ENCODE peak calls at places on chromosomes 6 and 20, in nine cellular contexts. One of them, this sample, is unnamed.

GRCh38 chr6:44481765-44482164 is 94.3 kb downstream of the CDC5L start:
- DNase-seq in dorsolateral prefrontal cortex: no peak
- DNase-seq in adrenal gland: no peak
- DNase-seq in right cardiac atrium: no peak
- DNase-seq in heart left ventricle: no peak
- DNase-seq in cardiac muscle cell: no peak
- DNase-seq in mammary epithelial cell: no peak
- DNase-seq in CD4-positive, alpha-beta T cell: no peak
- DNase-seq in uterus: no peak
- DNase-seq in this sample: no peak

GRCh38 chr6:136952714-136953260 is 30.7 kb downstream of the SLC35D3 start:
- DNase-seq in mammary epithelial cell: no peak
- DNase-seq in CD4-positive, alpha-beta T cell: no peak
- DNase-seq in dorsolateral prefrontal cortex: no peak
- DNase-seq in adrenal gland: no peak
- DNase-seq in uterus: no peak
- DNase-seq in heart left ventricle: no peak
- DNase-seq in right cardiac atrium: no peak
- DNase-seq in cardiac muscle cell: no peak
- DNase-seq in this sample: no peak

GRCh38 chr6:3490622-3490980 is 33.8 kb upstream of the SLC22A23 start:
- DNase-seq in adrenal gland: no peak
- DNase-seq in uterus: no peak
- DNase-seq in right cardiac atrium: no peak
- DNase-seq in CD4-positive, alpha-beta T cell: no peak
- DNase-seq in cardiac muscle cell: no peak
- DNase-seq in mammary epithelial cell: no peak
- DNase-seq in heart left ventricle: no peak
- DNase-seq in dorsolateral prefrontal cortex: no peak
- DNase-seq in this sample: no peak

GRCh38 chr6:154766993-154767392 is 33.8 kb downstream of the SCAF8 start:
- DNase-seq in CD4-positive, alpha-beta T cell: no peak
- DNase-seq in heart left ventricle: no peak
- DNase-seq in uterus: no peak
- DNase-seq in right cardiac atrium: no peak
- DNase-seq in dorsolateral prefrontal cortex: no peak
- DNase-seq in cardiac muscle cell: peak; percentile 33
- DNase-seq in mammary epithelial cell: no peak
- DNase-seq in adrenal gland: no peak
- DNase-seq in this sample: no peak

GRCh38 chr20:59938696-59939051 is 1.4 kb downstream of the PPP1R3D start:
- DNase-seq in CD4-positive, alpha-beta T cell: no peak
- DNase-seq in dorsolateral prefrontal cortex: no peak
- DNase-seq in mammary epithelial cell: peak; percentile 11
- DNase-seq in cardiac muscle cell: no peak
- DNase-seq in adrenal gland: peak; percentile 54
- DNase-seq in right cardiac atrium: peak; percentile 28
- DNase-seq in heart left ventricle: peak; percentile 53
- DNase-seq in uterus: peak; percentile 54
- DNase-seq in this sample: no peak

GRCh38 chr20:35991142-35991771 is 22.9 kb downstream of the CNBD2 start:
- DNase-seq in adrenal gland: no peak
- DNase-seq in uterus: no peak
- DNase-seq in cardiac muscle cell: peak; percentile 54
- DNase-seq in CD4-positive, alpha-beta T cell: no peak
- DNase-seq in heart left ventricle: no peak
- DNase-seq in dorsolateral prefrontal cortex: no peak
- DNase-seq in mammary epithelial cell: no peak
- DNase-seq in right cardiac atrium: no peak
- DNase-seq in this sample: no peak

GRCh38 chr20:51636123-51636522 is 93.6 kb upstream of the NFATC2 start:
- DNase-seq in uterus: no peak
- DNase-seq in heart left ventricle: no peak
- DNase-seq in mammary epithelial cell: peak; percentile 79
- DNase-seq in cardiac muscle cell: no peak
- DNase-seq in dorsolateral prefrontal cortex: no peak
- DNase-seq in CD4-positive, alpha-beta T cell: no peak
- DNase-seq in adrenal gland: no peak
- DNase-seq in right cardiac atrium: no peak
- DNase-seq in this sample: no peak

GRCh38 chr20:20719411-20719810 is 7.0 kb upstream of the RALGAPA2 start:
- DNase-seq in heart left ventricle: no peak
- DNase-seq in cardiac muscle cell: no peak
- DNase-seq in uterus: no peak
- DNase-seq in adrenal gland: no peak
- DNase-seq in dorsolateral prefrontal cortex: no peak
- DNase-seq in right cardiac atrium: no peak
- DNase-seq in CD4-positive, alpha-beta T cell: no peak
- DNase-seq in mammary epithelial cell: no peak
- DNase-seq in this sample: no peak

GRCh38 chr6:387293-387694 is 4.3 kb upstream of the IRF4 start:
- DNase-seq in dorsolateral prefrontal cortex: no peak
- DNase-seq in right cardiac atrium: peak; percentile 45
- DNase-seq in uterus: no peak
- DNase-seq in adrenal gland: no peak
- DNase-seq in heart left ventricle: no peak
- DNase-seq in mammary epithelial cell: peak; percentile 26
- DNase-seq in cardiac muscle cell: peak; percentile 12
- DNase-seq in CD4-positive, alpha-beta T cell: no peak
- DNase-seq in this sample: no peak

GRCh38 chr20:32518593-32519366 is 66.4 kb downstream of the NOL4L start:
- DNase-seq in heart left ventricle: no peak
- DNase-seq in right cardiac atrium: no peak
- DNase-seq in CD4-positive, alpha-beta T cell: no peak
- DNase-seq in uterus: no peak
- DNase-seq in mammary epithelial cell: peak; percentile 42
- DNase-seq in cardiac muscle cell: no peak
- DNase-seq in adrenal gland: no peak
- DNase-seq in dorsolateral prefrontal cortex: no peak
- DNase-seq in this sample: no peak

DNA sequence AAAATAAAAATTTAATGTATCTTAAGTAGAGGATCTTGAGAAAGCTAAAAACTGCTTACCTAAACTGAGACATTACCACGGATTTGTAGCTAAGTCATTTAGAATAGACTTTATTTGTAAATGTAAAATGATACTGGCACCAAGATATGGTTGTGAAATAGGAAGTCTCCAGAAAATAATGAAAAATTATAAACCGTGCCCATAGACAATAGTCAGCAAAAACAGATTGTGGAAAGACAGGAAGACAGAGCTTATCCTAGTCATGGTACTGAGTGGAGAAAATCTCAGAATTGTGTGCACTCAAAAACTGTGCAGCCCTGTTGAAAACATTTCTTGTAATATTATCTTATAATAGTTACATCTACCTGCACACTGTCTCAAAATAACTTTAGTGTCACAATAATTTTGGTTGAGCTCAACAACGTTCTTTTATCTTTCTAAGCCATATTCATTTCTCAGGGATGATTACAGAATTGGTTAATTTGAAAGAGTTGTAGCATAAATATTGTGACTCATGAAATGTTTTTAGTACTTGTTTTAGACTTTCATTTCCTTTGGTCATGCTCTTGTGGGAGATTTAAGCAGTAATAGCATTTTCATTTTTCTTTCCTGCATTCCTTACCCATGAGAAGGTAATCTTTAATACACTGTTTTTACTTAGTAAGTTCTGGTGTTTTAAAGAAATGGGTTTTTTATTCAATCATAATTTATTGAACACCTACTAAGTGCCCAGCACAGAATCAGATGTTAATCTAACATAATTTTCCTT is 174.5 kb downstream of the SOX4 start:
- DNase-seq in right cardiac atrium: no peak
- DNase-seq in adrenal gland: no peak
- DNase-seq in heart left ventricle: no peak
- DNase-seq in mammary epithelial cell: peak; percentile 59
- DNase-seq in cardiac muscle cell: peak; percentile 55
- DNase-seq in uterus: no peak
- DNase-seq in CD4-positive, alpha-beta T cell: no peak
- DNase-seq in dorsolateral prefrontal cortex: no peak
- DNase-seq in this sample: no peak
- H3K27ac ChIP-seq in right cardiac atrium: no peak overlapping the region
- H3K27ac ChIP-seq in adrenal gland: no peak overlapping the region
- H3K27ac ChIP-seq in heart left ventricle: no peak overlapping the region
- H3K27ac ChIP-seq in mammary epithelial cell: no peak overlapping the region
- H3K27ac ChIP-seq in cardiac muscle cell: no peak overlapping the region
- H3K27ac ChIP-seq in uterus: peak overlapping the region; percentile 74
- H3K27ac ChIP-seq in CD4-positive, alpha-beta T cell: no peak overlapping the region
- H3K27ac ChIP-seq in dorsolateral prefrontal cortex: no peak overlapping the region
- H3K27ac ChIP-seq in this sample: peak overlapping the region; percentile 9

GRCh38 chr6:140047321-140047720 is 672.9 kb upstream of the CITED2 start:
- DNase-seq in dorsolateral prefrontal cortex: no peak
- DNase-seq in mammary epithelial cell: no peak
- DNase-seq in cardiac muscle cell: no peak
- DNase-seq in CD4-positive, alpha-beta T cell: no peak
- DNase-seq in heart left ventricle: no peak
- DNase-seq in right cardiac atrium: no peak
- DNase-seq in uterus: no peak
- DNase-seq in adrenal gland: no peak
- DNase-seq in this sample: no peak

GRCh38 chr6:140048202-140048790 is 673.8 kb upstream of the CITED2 start:
- DNase-seq in heart left ventricle: no peak
- DNase-seq in right cardiac atrium: no peak
- DNase-seq in mammary epithelial cell: no peak
- DNase-seq in CD4-positive, alpha-beta T cell: no peak
- DNase-seq in dorsolateral prefrontal cortex: no peak
- DNase-seq in uterus: no peak
- DNase-seq in cardiac muscle cell: no peak
- DNase-seq in adrenal gland: no peak
- DNase-seq in this sample: no peak

GRCh38 chr6:140052757-140053729 is 678.6 kb upstream of the CITED2 start:
- DNase-seq in right cardiac atrium: no peak
- DNase-seq in adrenal gland: no peak
- DNase-seq in mammary epithelial cell: peak; percentile 8
- DNase-seq in heart left ventricle: no peak
- DNase-seq in CD4-positive, alpha-beta T cell: no peak
- DNase-seq in dorsolateral prefrontal cortex: no peak
- DNase-seq in cardiac muscle cell: peak; percentile 61
- DNase-seq in uterus: no peak
- DNase-seq in this sample: no peak

GRCh38 chr6:140051521-140052455 is 677.3 kb upstream of the CITED2 start:
- DNase-seq in dorsolateral prefrontal cortex: no peak
- DNase-seq in right cardiac atrium: no peak
- DNase-seq in heart left ventricle: no peak
- DNase-seq in CD4-positive, alpha-beta T cell: no peak
- DNase-seq in mammary epithelial cell: peak; percentile 95
- DNase-seq in cardiac muscle cell: peak; percentile 89
- DNase-seq in uterus: no peak
- DNase-seq in adrenal gland: peak; percentile 12
- DNase-seq in this sample: peak; percentile 82

GRCh38 chr6:140050232-140050995 is 676.0 kb upstream of the CITED2 start:
- DNase-seq in cardiac muscle cell: peak; percentile 89
- DNase-seq in right cardiac atrium: peak; percentile 19
- DNase-seq in heart left ventricle: peak; percentile 76
- DNase-seq in uterus: no peak
- DNase-seq in adrenal gland: peak; percentile 21
- DNase-seq in CD4-positive, alpha-beta T cell: no peak
- DNase-seq in dorsolateral prefrontal cortex: peak; percentile 26
- DNase-seq in mammary epithelial cell: peak; percentile 44
- DNase-seq in this sample: no peak
- H3K27ac ChIP-seq in cardiac muscle cell: no peak overlapping the region
- H3K27ac ChIP-seq in right cardiac atrium: peak overlapping the region; percentile 89
- H3K27ac ChIP-seq in heart left ventricle: peak overlapping the region; percentile 45
- H3K27ac ChIP-seq in uterus: no peak overlapping the region
- H3K27ac ChIP-seq in adrenal gland: no peak overlapping the region
- H3K27ac ChIP-seq in CD4-positive, alpha-beta T cell: no peak overlapping the region
- H3K27ac ChIP-seq in dorsolateral prefrontal cortex: no peak overlapping the region
- H3K27ac ChIP-seq in mammary epithelial cell: peak overlapping the region; percentile 93
- H3K27ac ChIP-seq in this sample: no peak overlapping the region

GRCh38 chr6:90490030-90490429 is 96.8 kb downstream of the MAP3K7 start:
- DNase-seq in mammary epithelial cell: no peak
- DNase-seq in uterus: no peak
- DNase-seq in heart left ventricle: no peak
- DNase-seq in CD4-positive, alpha-beta T cell: no peak
- DNase-seq in adrenal gland: no peak
- DNase-seq in dorsolateral prefrontal cortex: no peak
- DNase-seq in right cardiac atrium: no peak
- DNase-seq in cardiac muscle cell: no peak
- DNase-seq in this sample: no peak
- H3K27ac ChIP-seq in mammary epithelial cell: no peak overlapping the region
- H3K27ac ChIP-seq in uterus: no peak overlapping the region
- H3K27ac ChIP-seq in heart left ventricle: no peak overlapping the region
- H3K27ac ChIP-seq in CD4-positive, alpha-beta T cell: no peak overlapping the region
- H3K27ac ChIP-seq in adrenal gland: no peak overlapping the region
- H3K27ac ChIP-seq in dorsolateral prefrontal cortex: no peak overlapping the region
- H3K27ac ChIP-seq in right cardiac atrium: no peak overlapping the region
- H3K27ac ChIP-seq in cardiac muscle cell: no peak overlapping the region
- H3K27ac ChIP-seq in this sample: no peak overlapping the region

GRCh38 chr6:75109757-75110156 is 96.1 kb downstream of the COL12A1 start:
- DNase-seq in cardiac muscle cell: no peak
- DNase-seq in uterus: no peak
- DNase-seq in dorsolateral prefrontal cortex: no peak
- DNase-seq in right cardiac atrium: no peak
- DNase-seq in mammary epithelial cell: no peak
- DNase-seq in CD4-positive, alpha-beta T cell: no peak
- DNase-seq in heart left ventricle: no peak
- DNase-seq in adrenal gland: no peak
- DNase-seq in this sample: no peak

GRCh38 chr6:75113446-75113845 is 92.4 kb downstream of the COL12A1 start:
- DNase-seq in heart left ventricle: no peak
- DNase-seq in right cardiac atrium: no peak
- DNase-seq in adrenal gland: no peak
- DNase-seq in dorsolateral prefrontal cortex: no peak
- DNase-seq in mammary epithelial cell: no peak
- DNase-seq in CD4-positive, alpha-beta T cell: no peak
- DNase-seq in cardiac muscle cell: peak; percentile 45
- DNase-seq in uterus: no peak
- DNase-seq in this sample: no peak

GRCh38 chr6:75109025-75109424 is 96.8 kb downstream of the COL12A1 start:
- DNase-seq in cardiac muscle cell: no peak
- DNase-seq in uterus: no peak
- DNase-seq in CD4-positive, alpha-beta T cell: no peak
- DNase-seq in mammary epithelial cell: no peak
- DNase-seq in heart left ventricle: no peak
- DNase-seq in right cardiac atrium: no peak
- DNase-seq in adrenal gland: no peak
- DNase-seq in dorsolateral prefrontal cortex: no peak
- DNase-seq in this sample: no peak

GRCh38 chr6:75107913-75108312 is 97.9 kb downstream of the COL12A1 start:
- DNase-seq in mammary epithelial cell: no peak
- DNase-seq in uterus: no peak
- DNase-seq in dorsolateral prefrontal cortex: no peak
- DNase-seq in heart left ventricle: no peak
- DNase-seq in adrenal gland: no peak
- DNase-seq in CD4-positive, alpha-beta T cell: no peak
- DNase-seq in cardiac muscle cell: no peak
- DNase-seq in right cardiac atrium: no peak
- DNase-seq in this sample: no peak

DNA sequence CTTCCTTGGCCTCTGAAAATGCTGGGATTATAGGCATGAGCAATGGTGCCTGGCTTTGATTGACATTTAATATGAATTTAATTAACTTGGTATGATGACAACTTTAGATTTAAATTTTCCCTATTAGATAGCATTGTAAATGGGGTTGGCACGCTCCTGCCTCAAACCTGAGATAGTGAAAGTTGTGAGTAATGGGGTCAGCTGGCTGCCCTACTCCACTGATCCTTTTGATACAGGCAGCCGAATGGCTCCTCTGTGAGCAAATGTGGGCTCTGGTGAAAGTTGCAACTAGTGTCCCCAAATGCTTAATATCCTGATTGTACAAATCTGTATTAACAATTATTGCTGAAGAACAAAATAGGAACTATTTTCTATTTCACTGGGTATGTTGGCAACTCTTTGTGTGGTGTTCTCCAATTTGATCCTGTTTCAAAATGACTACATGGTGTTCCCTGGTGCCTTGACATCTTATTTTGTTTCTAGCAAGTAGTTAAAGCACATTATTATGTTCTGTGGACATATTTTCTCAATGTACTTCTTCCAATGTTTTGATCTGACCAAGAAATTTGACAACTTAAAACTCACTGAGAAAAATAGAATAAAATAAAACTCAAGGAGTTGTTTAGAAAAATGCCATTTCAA is 97.4 kb downstream of the COL12A1 start:
- DNase-seq in adrenal gland: no peak
- DNase-seq in mammary epithelial cell: no peak
- DNase-seq in cardiac muscle cell: no peak
- DNase-seq in right cardiac atrium: no peak
- DNase-seq in heart left ventricle: no peak
- DNase-seq in CD4-positive, alpha-beta T cell: no peak
- DNase-seq in uterus: no peak
- DNase-seq in dorsolateral prefrontal cortex: no peak
- DNase-seq in this sample: no peak
- H3K27ac ChIP-seq in adrenal gland: no peak overlapping the region
- H3K27ac ChIP-seq in mammary epithelial cell: no peak overlapping the region
- H3K27ac ChIP-seq in cardiac muscle cell: no peak overlapping the region
- H3K27ac ChIP-seq in right cardiac atrium: no peak overlapping the region
- H3K27ac ChIP-seq in heart left ventricle: no peak overlapping the region
- H3K27ac ChIP-seq in CD4-positive, alpha-beta T cell: no peak overlapping the region
- H3K27ac ChIP-seq in uterus: no peak overlapping the region
- H3K27ac ChIP-seq in dorsolateral prefrontal cortex: no peak overlapping the region
- H3K27ac ChIP-seq in this sample: no peak overlapping the region

This sample was measured in epithelial cell of prostate.